ENCODE peak calls at places on chromosomes 5 and 9, in seven cellular contexts. One of them, this sample, is unnamed. For H3K4me1, the result is how much of the 10 kb centered on the place peaks cover.

GRCh38 chr5:121503111-121503840 is 348.4 kb upstream of the FTMT start:
- DNase-seq in keratinocyte: no peak
- DNase-seq in cardiac muscle cell: peak
- DNase-seq in adrenal gland: peak
- DNase-seq in lower lobe of right lung: peak
- DNase-seq in upper lobe of right lung: no peak
- DNase-seq in endothelial cell of umbilical vein: peak
- DNase-seq in this sample: no peak

GRCh38 chr5:16418471-16418922 is 47.1 kb downstream of the ZNF622 start:
- DNase-seq in endothelial cell of umbilical vein: no peak
- DNase-seq in cardiac muscle cell: peak
- DNase-seq in keratinocyte: no peak
- DNase-seq in upper lobe of right lung: no peak
- DNase-seq in adrenal gland: peak
- DNase-seq in lower lobe of right lung: no peak
- DNase-seq in this sample: no peak

GRCh38 chr5:61619289-61619688 is 287.2 kb downstream of the ZSWIM6 start:
- DNase-seq in adrenal gland: no peak
- DNase-seq in upper lobe of right lung: no peak
- DNase-seq in endothelial cell of umbilical vein: no peak
- DNase-seq in lower lobe of right lung: no peak
- DNase-seq in cardiac muscle cell: no peak
- DNase-seq in keratinocyte: no peak
- DNase-seq in this sample: no peak

GRCh38 chr5:53123702-53124101 is 14.1 kb upstream of the MOCS2 start:
- DNase-seq in lower lobe of right lung: no peak
- DNase-seq in endothelial cell of umbilical vein: peak
- DNase-seq in cardiac muscle cell: no peak
- DNase-seq in keratinocyte: no peak
- DNase-seq in upper lobe of right lung: no peak
- DNase-seq in adrenal gland: no peak
- DNase-seq in this sample: no peak

GRCh38 chr5:94524841-94525697 is 93.3 kb downstream of the KIAA0825 start:
- DNase-seq in lower lobe of right lung: no peak
- DNase-seq in upper lobe of right lung: no peak
- DNase-seq in cardiac muscle cell: peak
- DNase-seq in adrenal gland: peak
- DNase-seq in endothelial cell of umbilical vein: peak
- DNase-seq in keratinocyte: no peak
- DNase-seq in this sample: no peak

GRCh38 chr5:132746592-132747063 is 598 bp upstream of the CCNI2 start:
- DNase-seq in lower lobe of right lung: no peak
- DNase-seq in cardiac muscle cell: no peak
- DNase-seq in upper lobe of right lung: no peak
- DNase-seq in keratinocyte: peak
- DNase-seq in endothelial cell of umbilical vein: peak
- DNase-seq in adrenal gland: peak
- DNase-seq in this sample: no peak

GRCh38 chr9:107650321-107650720 is 160.8 kb upstream of the KLF4 start:
- DNase-seq in adrenal gland: no peak
- DNase-seq in cardiac muscle cell: no peak
- DNase-seq in keratinocyte: no peak
- DNase-seq in lower lobe of right lung: no peak
- DNase-seq in upper lobe of right lung: no peak
- DNase-seq in endothelial cell of umbilical vein: no peak
- DNase-seq in this sample: no peak

GRCh38 chr9:124399323-124399962 is 15.8 kb downstream of the PSMB7 start:
- DNase-seq in adrenal gland: no peak
- DNase-seq in endothelial cell of umbilical vein: no peak
- DNase-seq in lower lobe of right lung: no peak
- DNase-seq in cardiac muscle cell: no peak
- DNase-seq in upper lobe of right lung: no peak
- DNase-seq in keratinocyte: no peak
- DNase-seq in this sample: no peak

GRCh38 chr9:128374221-128374675 is 3.1 kb downstream of the URM1 start:
- DNase-seq in cardiac muscle cell: no peak
- DNase-seq in lower lobe of right lung: no peak
- DNase-seq in endothelial cell of umbilical vein: no peak
- DNase-seq in upper lobe of right lung: no peak
- DNase-seq in keratinocyte: no peak
- DNase-seq in adrenal gland: no peak
- DNase-seq in this sample: no peak

GRCh38 chr9:34114436-34114835 is 12.1 kb downstream of the DCAF12 start:
- DNase-seq in endothelial cell of umbilical vein: no peak
- DNase-seq in upper lobe of right lung: no peak
- DNase-seq in keratinocyte: no peak
- DNase-seq in lower lobe of right lung: no peak
- DNase-seq in cardiac muscle cell: no peak
- DNase-seq in adrenal gland: peak
- DNase-seq in this sample: no peak

GRCh38 chr9:94875300-94876063 is 149.0 kb downstream of the AOPEP start:
- DNase-seq in adrenal gland: no peak
- DNase-seq in lower lobe of right lung: no peak
- DNase-seq in cardiac muscle cell: no peak
- DNase-seq in upper lobe of right lung: no peak
- DNase-seq in keratinocyte: no peak
- DNase-seq in endothelial cell of umbilical vein: no peak
- DNase-seq in this sample: no peak

GRCh38 chr9:108205276-108205675 is 650.5 kb downstream of the ACTL7B start:
- DNase-seq in cardiac muscle cell: no peak
- DNase-seq in adrenal gland: no peak
- DNase-seq in keratinocyte: no peak
- DNase-seq in lower lobe of right lung: no peak
- DNase-seq in upper lobe of right lung: no peak
- DNase-seq in endothelial cell of umbilical vein: no peak
- DNase-seq in this sample: no peak

GRCh38 chr5:40359093-40359492 is 320.6 kb upstream of the PTGER4 start:
- DNase-seq in endothelial cell of umbilical vein: no peak
- DNase-seq in cardiac muscle cell: no peak
- DNase-seq in lower lobe of right lung: no peak
- DNase-seq in keratinocyte: no peak
- DNase-seq in upper lobe of right lung: no peak
- DNase-seq in adrenal gland: no peak
- DNase-seq in this sample: no peak

GRCh38 chr9:95874303-95874988 is 1.0 kb upstream of the ERCC6L2 start:
- DNase-seq in adrenal gland: peak
- DNase-seq in upper lobe of right lung: no peak
- DNase-seq in lower lobe of right lung: no peak
- DNase-seq in endothelial cell of umbilical vein: no peak
- DNase-seq in cardiac muscle cell: no peak
- DNase-seq in keratinocyte: no peak
- DNase-seq in this sample: peak

GRCh38 chr9:116232425-116233159 is 79.0 kb downstream of the PAPPA start:
- DNase-seq in endothelial cell of umbilical vein: no peak
- DNase-seq in upper lobe of right lung: no peak
- DNase-seq in adrenal gland: no peak
- DNase-seq in keratinocyte: peak
- DNase-seq in lower lobe of right lung: no peak
- DNase-seq in cardiac muscle cell: no peak
- DNase-seq in this sample: no peak

GRCh38 chr5:54288568-54289217 is 21.7 kb downstream of the ARL15 start:
- DNase-seq in adrenal gland: no peak
- DNase-seq in lower lobe of right lung: no peak
- DNase-seq in keratinocyte: no peak
- DNase-seq in endothelial cell of umbilical vein: no peak
- DNase-seq in upper lobe of right lung: no peak
- DNase-seq in cardiac muscle cell: no peak
- DNase-seq in this sample: no peak

GRCh38 chr5:77300457-77300856 is 90.0 kb downstream of the PDE8B start:
- DNase-seq in keratinocyte: no peak
- DNase-seq in adrenal gland: no peak
- DNase-seq in lower lobe of right lung: no peak
- DNase-seq in endothelial cell of umbilical vein: no peak
- DNase-seq in cardiac muscle cell: no peak
- DNase-seq in upper lobe of right lung: no peak
- DNase-seq in this sample: no peak

GRCh38 chr5:62778327-62779009 is 199.8 kb downstream of the LRRC70 start:
- DNase-seq in lower lobe of right lung: no peak
- DNase-seq in upper lobe of right lung: no peak
- DNase-seq in adrenal gland: no peak
- DNase-seq in endothelial cell of umbilical vein: no peak
- DNase-seq in cardiac muscle cell: no peak
- DNase-seq in keratinocyte: no peak
- DNase-seq in this sample: no peak

GRCh38 chr5:58016329-58016728 is 443.6 kb downstream of the PLK2 start:
- DNase-seq in keratinocyte: no peak
- DNase-seq in endothelial cell of umbilical vein: no peak
- DNase-seq in adrenal gland: no peak
- DNase-seq in lower lobe of right lung: no peak
- DNase-seq in upper lobe of right lung: no peak
- DNase-seq in cardiac muscle cell: no peak
- DNase-seq in this sample: no peak

DNA sequence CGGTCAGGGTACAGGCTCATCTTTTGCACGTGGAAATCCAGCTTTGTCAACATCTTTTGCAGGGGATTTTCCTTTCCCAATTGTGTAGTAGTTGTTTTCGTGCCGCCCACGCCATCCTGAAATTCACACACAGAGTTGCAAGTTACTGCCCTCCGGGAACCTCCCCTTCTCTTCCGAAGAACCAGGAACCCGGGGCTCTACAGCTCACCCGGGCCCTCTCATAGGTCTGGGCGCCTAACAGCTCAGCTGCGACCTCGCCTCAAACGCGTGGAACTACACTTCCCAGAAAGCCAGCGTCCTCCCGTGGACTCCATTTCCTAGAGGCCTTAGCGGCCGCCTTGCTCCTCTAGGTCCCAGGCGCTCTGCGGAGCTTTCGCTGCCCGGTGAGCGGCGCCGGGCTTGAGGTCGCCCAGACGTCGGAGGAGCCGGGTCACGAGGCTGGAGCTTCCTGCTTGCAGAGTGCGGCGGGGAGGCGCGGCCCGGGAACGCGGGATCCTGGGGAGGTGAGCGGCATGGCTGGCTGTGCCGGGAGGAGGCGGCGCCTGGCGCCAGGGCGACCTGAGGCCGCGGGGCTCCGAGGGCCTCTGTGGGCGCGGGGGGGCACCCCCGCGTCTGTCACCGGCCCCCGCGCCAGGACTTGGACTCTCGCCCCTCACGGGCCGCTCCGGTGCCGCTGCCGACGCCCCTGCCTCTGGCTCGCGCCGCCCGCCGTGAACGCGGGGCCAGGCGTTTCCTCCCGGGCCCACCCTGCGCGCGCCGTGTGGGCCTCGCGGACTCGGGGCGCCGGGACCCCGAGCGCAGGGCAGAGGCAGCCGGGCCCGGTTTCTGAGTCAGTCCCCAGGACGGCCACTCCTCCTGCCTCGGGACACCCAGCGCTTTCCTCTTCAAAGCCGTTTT is at the start of gene ZNF354B:
- DNase-seq in keratinocyte: peak
- DNase-seq in adrenal gland: peak
- DNase-seq in lower lobe of right lung: peak
- DNase-seq in cardiac muscle cell: peak
- DNase-seq in upper lobe of right lung: peak
- DNase-seq in endothelial cell of umbilical vein: peak
- DNase-seq in this sample: peak
- TF ChIP-seq CTCF in keratinocyte: peak
- TF ChIP-seq CTCF in adrenal gland: peak
- TF ChIP-seq CTCF in lower lobe of right lung: peak
- TF ChIP-seq CTCF in cardiac muscle cell: peak
- TF ChIP-seq CTCF in upper lobe of right lung: peak
- TF ChIP-seq CTCF in endothelial cell of umbilical vein: no peak
- TF ChIP-seq CTCF in this sample: no peak

DNA sequence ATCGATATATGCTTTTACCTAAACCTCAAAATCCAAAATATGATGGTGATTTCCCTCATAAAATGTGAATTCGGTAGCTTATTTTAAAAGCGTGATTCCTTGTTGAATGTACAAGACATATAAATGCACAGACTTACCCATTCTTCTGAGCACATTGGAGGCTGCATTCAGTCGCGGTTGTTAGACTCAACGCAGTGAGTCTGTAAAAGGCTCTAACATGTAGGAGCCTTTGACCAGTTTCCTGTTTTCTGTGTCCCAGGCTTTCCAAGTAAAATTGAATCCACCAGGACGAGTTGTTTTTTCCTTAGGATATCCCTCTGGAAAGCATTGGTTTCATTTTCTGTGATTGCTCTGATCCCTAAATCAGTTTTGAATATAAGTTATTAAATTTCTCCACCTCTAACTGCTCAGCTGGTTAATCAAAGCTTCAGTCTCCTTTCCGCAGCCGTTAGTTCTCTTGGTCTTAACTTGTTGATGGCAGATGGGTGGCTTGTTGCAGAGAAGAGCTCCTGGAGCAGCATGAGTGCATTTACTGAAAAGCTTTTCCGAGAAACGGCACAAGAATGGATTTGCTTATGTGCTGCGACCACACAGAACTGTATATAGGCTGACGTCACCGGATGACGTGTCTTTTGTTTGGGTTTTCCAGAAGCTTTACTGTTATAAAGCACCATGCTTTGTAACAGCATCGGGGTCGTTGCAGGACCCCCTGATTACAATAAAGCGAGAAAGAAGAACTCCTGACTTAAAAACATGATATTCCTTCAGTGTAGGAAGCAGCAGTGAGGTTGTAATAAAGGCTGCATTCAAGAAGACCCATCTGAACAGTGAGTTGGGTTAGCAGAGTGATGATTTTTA is at the start of gene LRRTM2:
- DNase-seq in cardiac muscle cell: no peak
- DNase-seq in endothelial cell of umbilical vein: peak
- DNase-seq in lower lobe of right lung: no peak
- DNase-seq in upper lobe of right lung: no peak
- DNase-seq in adrenal gland: no peak
- DNase-seq in keratinocyte: no peak
- DNase-seq in this sample: no peak
- H3K4me1 ChIP-seq in cardiac muscle cell: under half
- H3K4me1 ChIP-seq in endothelial cell of umbilical vein: under half
- H3K4me1 ChIP-seq in lower lobe of right lung: half or more
- H3K4me1 ChIP-seq in upper lobe of right lung: under half
- H3K4me1 ChIP-seq in adrenal gland: under half
- H3K4me1 ChIP-seq in keratinocyte: under half
- H3K4me1 ChIP-seq in this sample: under half

GRCh38 chr9:77961541-77961940 is 70.1 kb downstream of the GNAQ start:
- DNase-seq in adrenal gland: no peak
- DNase-seq in upper lobe of right lung: no peak
- DNase-seq in lower lobe of right lung: no peak
- DNase-seq in endothelial cell of umbilical vein: peak
- DNase-seq in keratinocyte: no peak
- DNase-seq in cardiac muscle cell: no peak
- DNase-seq in this sample: no peak
- H3K4me3 ChIP-seq in adrenal gland: no peak
- H3K4me3 ChIP-seq in upper lobe of right lung: no peak
- H3K4me3 ChIP-seq in lower lobe of right lung: no peak
- H3K4me3 ChIP-seq in endothelial cell of umbilical vein: no peak
- H3K4me3 ChIP-seq in keratinocyte: no peak
- H3K4me3 ChIP-seq in cardiac muscle cell: no peak
- H3K4me3 ChIP-seq in this sample: no peak

GRCh38 chr9:81787747-81788632 is 98.6 kb upstream of the TLE1 start:
- DNase-seq in keratinocyte: no peak
- DNase-seq in cardiac muscle cell: no peak
- DNase-seq in upper lobe of right lung: no peak
- DNase-seq in endothelial cell of umbilical vein: peak
- DNase-seq in lower lobe of right lung: no peak
- DNase-seq in adrenal gland: peak
- DNase-seq in this sample: peak
- TF ChIP-seq CTCF in keratinocyte: no peak
- TF ChIP-seq CTCF in cardiac muscle cell: peak
- TF ChIP-seq CTCF in upper lobe of right lung: no peak
- TF ChIP-seq CTCF in endothelial cell of umbilical vein: no peak
- TF ChIP-seq CTCF in lower lobe of right lung: no peak
- TF ChIP-seq CTCF in adrenal gland: no peak
- TF ChIP-seq CTCF in this sample: no peak

GRCh38 chr9:134406366-134407122 is 80.3 kb downstream of the RXRA start:
- DNase-seq in keratinocyte: no peak
- DNase-seq in upper lobe of right lung: no peak
- DNase-seq in endothelial cell of umbilical vein: no peak
- DNase-seq in adrenal gland: peak
- DNase-seq in cardiac muscle cell: no peak
- DNase-seq in lower lobe of right lung: no peak
- DNase-seq in this sample: no peak
- H3K4me1 ChIP-seq in keratinocyte: under half
- H3K4me1 ChIP-seq in upper lobe of right lung: half or more
- H3K4me1 ChIP-seq in endothelial cell of umbilical vein: under half
- H3K4me1 ChIP-seq in adrenal gland: half or more
- H3K4me1 ChIP-seq in cardiac muscle cell: under half
- H3K4me1 ChIP-seq in lower lobe of right lung: half or more
- H3K4me1 ChIP-seq in this sample: under half